ENCODE peak calls at places on chromosomes 11 and 22, in four cellular contexts. Z, F, N and C are unnamed samples.
A peak's percentile ranks its signal among the peaks of the same experiment; 100 is the strongest.

GRCh38 chr11:13135385-13136271 is 126.5 kb downstream of the RASSF10 start:
- DNase-seq in F (no peak), Z (no peak), N (no peak), C (no peak)

GRCh38 chr11:27717377-27717776 is 17.1 kb upstream of the BDNF start:
- DNase-seq in F (no peak), N (no peak), Z (no peak), C (no peak)

GRCh38 chr11:67354314-67355022 is 1.1 kb upstream of the POLD4 start:
- DNase-seq in N (peak; percentile 76), F (no peak), Z (no peak), C (peak; percentile 99)

GRCh38 chr11:69911310-69912160 is 92.3 kb upstream of the FGF3 start:
- DNase-seq in N (no peak), Z (no peak), F (no peak), C (no peak)

GRCh38 chr11:118889796-118890195 is 6.1 kb downstream of the CXCR5 start:
- DNase-seq in Z (no peak), F (no peak), N (no peak), C (no peak)

GRCh38 chr11:16494918-16495691 is 138.8 kb upstream of the SOX6 start:
- DNase-seq in F (no peak), N (no peak), Z (no peak), C (no peak)

GRCh38 chr11:27455667-27456066 is 16.9 kb downstream of the LGR4 start:
- DNase-seq in N (no peak), F (no peak), Z (no peak), C (no peak)

GRCh38 chr11:14513800-14514199 is 6.4 kb downstream of the PSMA1 start:
- DNase-seq in Z (no peak), N (no peak), F (no peak), C (no peak)

GRCh38 chr11:62497132-62497915 is 49.3 kb downstream of the AHNAK start:
- DNase-seq in F (no peak), N (no peak), Z (no peak), C (peak; percentile 93)

GRCh38 chr11:63564056-63564784 is 1.0 kb upstream of the PLAAT2 start:
- DNase-seq in N (no peak), F (no peak), Z (peak; percentile 90), C (peak; percentile 67)

GRCh38 chr11:119478711-119479285 is 55.8 kb upstream of the THY1 start:
- DNase-seq in Z (no peak), F (no peak), N (no peak), C (no peak)

GRCh38 chr11:2525941-2526807 is 81.4 kb downstream of the KCNQ1 start:
- DNase-seq in F (no peak), Z (no peak), N (no peak), C (peak; percentile 32)

GRCh38 chr22:48692734-48693376 is 1134.8 kb downstream of the BRD1 start:
- DNase-seq in F (no peak), N (no peak), Z (no peak), C (no peak)
- H3K4me3 ChIP-seq in F (no peak overlapping the region), N (no peak overlapping the region), Z (no peak overlapping the region), C (no peak overlapping the region)

GRCh38 chr11:110711776-110712642 is at the start of gene ARHGAP20:
- DNase-seq in Z (peak; percentile 88), F (peak; percentile 23), N (no peak), C (peak; percentile 9)
- H3K4me3 ChIP-seq in Z (peak within 1 kb of the TSS; percentile 83), F (peak within 1 kb of the TSS; percentile 48), N (peak within 1 kb of the TSS; percentile 73), C (peak within 1 kb of the TSS; percentile 34)

GRCh38 chr11:68569357-68569756 is 108.8 kb downstream of the PPP6R3 start:
- DNase-seq in F (no peak), Z (peak; percentile 74), N (no peak), C (peak; percentile 9)
- H3K4me3 ChIP-seq in F (no peak overlapping the region), Z (no peak overlapping the region), N (no peak overlapping the region), C (no peak overlapping the region)

GRCh38 chr22:19123936-19124335 is 1.7 kb upstream of the DGCR2 start:
- DNase-seq in N (no peak), Z (no peak), F (no peak), C (no peak)

GRCh38 chr22:19121631-19122142 is 525 bp downstream of the DGCR2 start:
- DNase-seq in Z (peak; percentile 48), N (no peak), F (peak; percentile 35), C (peak; percentile 56)

GRCh38 chr22:19122143-19122751 is at the start of gene DGCR2:
- DNase-seq in N (peak; percentile 87), F (peak; percentile 98), Z (peak; percentile 96), C (peak; percentile 98)

GRCh38 chr22:19124377-19124776 is 2.2 kb upstream of the DGCR2 start:
- DNase-seq in Z (no peak), N (no peak), F (no peak), C (no peak)

DNA sequence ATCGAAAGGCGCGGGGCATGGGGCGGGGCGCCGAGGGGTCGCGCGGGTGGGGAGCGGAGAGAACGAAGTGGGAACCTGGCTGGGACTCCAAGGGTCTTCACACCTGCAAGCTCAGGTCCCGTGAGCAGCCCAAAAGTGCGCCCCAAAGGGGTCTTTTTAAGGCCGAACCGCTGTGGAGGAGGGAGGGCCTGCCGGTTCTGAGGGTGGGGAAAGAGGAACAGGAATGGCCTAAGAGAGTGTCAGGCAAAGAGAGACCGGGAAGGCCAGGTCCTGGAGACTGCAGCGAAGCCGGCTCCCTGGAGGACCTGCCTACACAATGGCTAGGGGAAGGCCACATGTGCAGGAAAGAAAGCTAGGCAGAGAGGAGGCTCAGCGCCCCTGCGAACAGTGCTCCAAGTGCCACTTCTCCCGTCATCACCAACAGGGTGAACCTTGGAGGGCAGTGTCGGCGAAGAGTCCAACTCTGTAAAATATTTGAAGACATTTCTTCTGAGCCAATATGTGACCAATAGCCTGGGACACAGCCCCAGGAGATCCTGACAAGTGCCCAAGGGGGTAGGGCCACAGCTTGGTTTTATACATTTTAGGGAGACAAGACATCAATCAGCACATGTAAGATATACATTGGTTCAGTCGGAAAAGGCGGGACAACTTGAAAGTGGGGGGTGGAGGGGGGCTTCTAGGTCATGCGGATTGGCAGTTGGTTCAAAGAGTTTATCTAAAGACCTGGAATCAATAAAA is 710 bp upstream of the DGCR2 start:
- DNase-seq in F (no peak), N (no peak), Z (no peak), C (peak; percentile 34)
- H3K4me3 ChIP-seq in F (peak overlapping the region; percentile 55), N (peak overlapping the region; percentile 59), Z (peak overlapping the region; percentile 63), C (no peak overlapping the region)

GRCh38 chr11:117535201-117535869 is 207.7 kb downstream of the CEP164 start:
- DNase-seq in Z (no peak), F (no peak), N (no peak), C (peak; percentile 74)

GRCh38 chr11:117532568-117532967 is 204.9 kb downstream of the CEP164 start:
- DNase-seq in F (no peak), Z (no peak), N (no peak), C (no peak)

GRCh38 chr11:117535870-117536411 is 208.3 kb downstream of the CEP164 start:
- DNase-seq in Z (no peak), N (no peak), F (no peak), C (no peak)

GRCh38 chr11:117538731-117539130 is 211.1 kb downstream of the CEP164 start:
- DNase-seq in Z (no peak), F (no peak), N (no peak), C (no peak)

GRCh38 chr11:117538256-117538655 is 210.6 kb downstream of the CEP164 start:
- DNase-seq in N (no peak), F (no peak), Z (no peak), C (no peak)
- H3K4me3 ChIP-seq in N (no peak overlapping the region), F (no peak overlapping the region), Z (no peak overlapping the region), C (no peak overlapping the region)

DNA sequence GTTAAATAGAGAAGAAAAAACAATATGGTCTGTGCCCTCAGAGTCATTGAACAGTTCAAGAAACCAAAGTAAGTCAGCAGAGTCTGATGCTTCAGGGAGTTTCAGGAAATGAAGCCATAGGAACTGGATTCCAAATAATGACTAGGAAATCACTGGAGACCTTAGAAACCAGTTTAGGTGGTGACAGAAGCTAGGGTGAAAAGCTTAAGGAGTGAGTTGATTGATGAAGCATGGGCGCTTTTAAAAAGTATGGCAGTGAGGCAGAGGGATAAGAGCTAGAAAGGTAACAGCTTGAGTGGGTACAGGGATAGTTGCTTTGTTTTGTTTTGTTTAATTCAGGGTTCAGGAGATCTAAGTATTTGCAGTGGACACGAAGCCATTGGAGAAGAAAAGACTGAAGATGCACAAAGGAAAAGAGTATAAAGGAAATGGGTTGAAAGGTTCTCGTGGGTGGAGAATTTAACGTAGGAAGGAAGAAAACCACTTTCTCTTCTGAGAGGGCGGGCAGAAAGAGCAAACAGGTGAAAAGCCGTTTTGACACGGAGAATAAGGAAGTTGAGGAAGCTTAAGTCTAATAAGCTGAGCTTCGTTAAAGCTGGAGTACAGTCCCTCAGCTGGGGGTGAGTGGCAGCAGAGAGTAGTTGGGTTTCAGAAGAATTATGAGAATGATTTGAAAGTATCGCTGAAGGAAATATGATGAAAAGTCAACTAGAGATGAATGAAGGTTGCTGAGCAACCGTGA is 14.8 kb downstream of the SGSM3 start:
- DNase-seq in N (no peak), F (peak; percentile 33), Z (peak; percentile 50), C (peak; percentile 68)
- H3K4me3 ChIP-seq in N (no peak overlapping the region), F (peak overlapping the region; percentile 38), Z (peak overlapping the region; percentile 26), C (no peak overlapping the region)

DNA sequence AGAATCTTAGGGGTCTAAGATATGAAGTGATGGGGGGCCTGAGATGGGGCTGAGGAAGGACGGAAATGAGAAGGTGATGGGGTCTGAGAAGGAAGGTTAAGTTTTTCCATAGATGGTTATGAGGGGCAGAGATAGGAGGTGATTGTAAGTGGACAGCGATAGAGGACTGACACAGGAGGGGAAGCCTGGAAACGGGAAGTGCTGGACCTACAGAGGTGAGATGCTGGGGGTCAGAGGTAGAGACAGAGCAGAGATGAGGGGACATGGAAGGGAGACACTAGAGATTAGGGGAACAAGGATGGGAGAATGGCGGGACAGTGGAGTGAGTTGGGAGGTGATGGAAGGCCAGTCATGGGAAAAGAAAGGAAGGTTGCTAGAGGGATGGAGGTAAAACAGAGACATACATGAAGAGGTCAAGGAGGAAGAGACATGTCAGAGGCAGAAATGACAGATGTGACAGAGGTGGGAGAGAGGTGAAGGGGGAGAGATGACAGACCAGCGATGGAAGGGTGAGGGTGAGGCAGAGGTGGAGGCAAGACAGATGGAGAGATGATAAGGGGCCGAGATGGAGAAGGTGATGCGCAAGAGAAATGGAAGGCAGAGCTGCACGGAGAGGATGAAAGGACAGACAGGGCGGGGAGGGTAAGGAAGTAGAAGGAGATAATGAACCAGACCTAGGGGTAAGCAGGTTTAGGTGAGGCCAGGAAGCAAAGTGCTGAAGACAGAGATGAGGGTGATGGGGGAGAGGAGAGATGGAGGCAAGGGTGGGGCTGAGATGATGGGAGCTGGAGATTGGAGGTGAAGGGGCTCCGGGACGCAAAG is 50.8 kb downstream of the SLC22A12 start:
- DNase-seq in F (no peak), Z (no peak), N (no peak), C (no peak)
- H3K4me3 ChIP-seq in F (no peak overlapping the region), Z (no peak overlapping the region), N (no peak overlapping the region), C (no peak overlapping the region)

DNA sequence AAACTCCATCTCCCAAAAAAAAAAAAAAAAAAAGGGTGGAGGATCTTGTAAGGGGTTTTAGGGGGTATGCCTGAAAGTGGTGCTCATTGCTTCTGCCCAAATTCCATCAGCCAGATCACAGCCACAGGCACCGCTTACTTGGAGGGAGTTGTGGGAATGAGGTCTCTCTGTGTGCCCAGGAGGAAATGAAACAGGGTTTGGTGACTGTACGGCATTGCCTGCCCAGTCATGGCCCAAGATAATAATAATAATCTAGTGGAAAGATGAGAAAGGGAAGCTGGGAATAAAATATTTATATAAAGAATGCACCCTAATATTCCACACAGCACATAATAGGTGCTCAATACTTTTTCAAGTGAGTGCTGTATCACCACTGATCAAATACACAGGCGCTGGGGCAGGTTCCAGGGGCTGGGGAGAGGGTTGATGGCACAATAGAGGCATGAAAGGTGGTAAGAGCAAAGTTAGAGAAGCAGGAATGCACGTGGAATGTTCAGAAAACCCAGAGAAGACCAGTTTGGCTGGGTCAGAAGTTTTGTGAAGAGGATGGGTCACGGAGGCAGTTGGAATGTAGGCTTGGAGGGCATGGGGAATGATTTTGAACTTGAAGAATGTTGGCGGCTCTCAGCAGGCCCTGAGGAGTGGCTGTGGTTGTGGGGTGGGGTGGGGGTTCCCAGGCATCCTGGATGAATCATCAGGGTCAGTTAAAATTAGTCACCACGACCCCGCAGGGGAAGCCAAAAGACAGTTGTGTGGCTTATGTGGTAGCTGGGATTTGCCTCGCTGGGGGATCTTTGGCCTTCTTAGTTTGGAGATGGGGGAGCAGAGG is 12.5 kb upstream of the MB start:
- DNase-seq in N (peak; percentile 94), Z (peak; percentile 31), F (peak; percentile 25), C (no peak)
- H3K4me3 ChIP-seq in N (no peak overlapping the region), Z (no peak overlapping the region), F (no peak overlapping the region), C (no peak overlapping the region)